ENCODE peak calls at places on chromosomes 5 and 9, in nine cellular contexts. One of them, this sample, is unnamed.

GRCh38 chr5:132010645-132011560 is 555 bp downstream of the ACSL6 start:
- DNase-seq in pancreas: peak; percentile 14
- DNase-seq in kidney: peak; percentile 65
- DNase-seq in CD8-positive, alpha-beta T cell: no peak
- DNase-seq in GM12865: no peak
- DNase-seq in endothelial cell: no peak
- DNase-seq in Peyer's patch: peak; percentile 46
- DNase-seq in breast epithelium: no peak
- DNase-seq in neural progenitor cell: peak; percentile 9
- DNase-seq in this sample: peak; percentile 48

GRCh38 chr5:71887680-71888079 is 168.6 kb downstream of the CARTPT start:
- DNase-seq in pancreas: no peak
- DNase-seq in kidney: no peak
- DNase-seq in CD8-positive, alpha-beta T cell: no peak
- DNase-seq in GM12865: peak; percentile 86
- DNase-seq in endothelial cell: no peak
- DNase-seq in Peyer's patch: no peak
- DNase-seq in breast epithelium: no peak
- DNase-seq in neural progenitor cell: peak; percentile 54
- DNase-seq in this sample: no peak

GRCh38 chr5:90557871-90558270 is 726 bp upstream of the ADGRV1 start:
- DNase-seq in pancreas: no peak
- DNase-seq in kidney: no peak
- DNase-seq in CD8-positive, alpha-beta T cell: no peak
- DNase-seq in GM12865: no peak
- DNase-seq in endothelial cell: no peak
- DNase-seq in Peyer's patch: no peak
- DNase-seq in breast epithelium: no peak
- DNase-seq in neural progenitor cell: no peak
- DNase-seq in this sample: no peak

GRCh38 chr5:178234753-178235599 is 2.4 kb upstream of the PHYKPL start:
- DNase-seq in pancreas: peak; percentile 54
- DNase-seq in kidney: peak; percentile 82
- DNase-seq in CD8-positive, alpha-beta T cell: peak; percentile 83
- DNase-seq in GM12865: peak; percentile 80
- DNase-seq in endothelial cell: peak; percentile 85
- DNase-seq in Peyer's patch: peak; percentile 81
- DNase-seq in breast epithelium: no peak
- DNase-seq in neural progenitor cell: peak; percentile 89
- DNase-seq in this sample: peak; percentile 81

GRCh38 chr5:151078490-151079262 is 2.2 kb downstream of the TNIP1 start:
- DNase-seq in pancreas: no peak
- DNase-seq in kidney: no peak
- DNase-seq in CD8-positive, alpha-beta T cell: peak; percentile 68
- DNase-seq in GM12865: peak; percentile 86
- DNase-seq in endothelial cell: no peak
- DNase-seq in Peyer's patch: peak; percentile 46
- DNase-seq in breast epithelium: no peak
- DNase-seq in neural progenitor cell: no peak
- DNase-seq in this sample: no peak

GRCh38 chr5:103669615-103670014 is 107.0 kb upstream of the NUDT12 start:
- DNase-seq in pancreas: no peak
- DNase-seq in kidney: no peak
- DNase-seq in CD8-positive, alpha-beta T cell: no peak
- DNase-seq in GM12865: no peak
- DNase-seq in endothelial cell: no peak
- DNase-seq in Peyer's patch: no peak
- DNase-seq in breast epithelium: no peak
- DNase-seq in neural progenitor cell: no peak
- DNase-seq in this sample: no peak

GRCh38 chr9:77864096-77864889 is 167.3 kb downstream of the GNAQ start:
- DNase-seq in pancreas: no peak
- DNase-seq in kidney: no peak
- DNase-seq in CD8-positive, alpha-beta T cell: no peak
- DNase-seq in GM12865: peak; percentile 51
- DNase-seq in endothelial cell: no peak
- DNase-seq in Peyer's patch: no peak
- DNase-seq in breast epithelium: no peak
- DNase-seq in neural progenitor cell: no peak
- DNase-seq in this sample: no peak

GRCh38 chr5:5221731-5222130 is 81.6 kb downstream of the ADAMTS16 start:
- DNase-seq in pancreas: no peak
- DNase-seq in kidney: no peak
- DNase-seq in CD8-positive, alpha-beta T cell: no peak
- DNase-seq in GM12865: no peak
- DNase-seq in endothelial cell: no peak
- DNase-seq in Peyer's patch: no peak
- DNase-seq in breast epithelium: no peak
- DNase-seq in neural progenitor cell: no peak
- DNase-seq in this sample: no peak

GRCh38 chr5:141691867-141692532 is 10.0 kb upstream of the ARAP3 start:
- DNase-seq in pancreas: peak; percentile 77
- DNase-seq in kidney: peak; percentile 94
- DNase-seq in CD8-positive, alpha-beta T cell: peak; percentile 86
- DNase-seq in GM12865: peak; percentile 81
- DNase-seq in endothelial cell: peak; percentile 97
- DNase-seq in Peyer's patch: peak; percentile 91
- DNase-seq in breast epithelium: peak; percentile 88
- DNase-seq in neural progenitor cell: peak; percentile 90
- DNase-seq in this sample: no peak

GRCh38 chr5:22852807-22853670 is at the start of gene CDH12:
- DNase-seq in pancreas: no peak
- DNase-seq in kidney: no peak
- DNase-seq in CD8-positive, alpha-beta T cell: no peak
- DNase-seq in GM12865: peak; percentile 0
- DNase-seq in endothelial cell: peak; percentile 52
- DNase-seq in Peyer's patch: no peak
- DNase-seq in breast epithelium: peak; percentile 43
- DNase-seq in neural progenitor cell: peak; percentile 77
- DNase-seq in this sample: no peak

GRCh38 chr5:32173394-32174010 is 617 bp downstream of the GOLPH3 start:
- DNase-seq in pancreas: peak; percentile 72
- DNase-seq in kidney: peak; percentile 86
- DNase-seq in CD8-positive, alpha-beta T cell: peak; percentile 41
- DNase-seq in GM12865: peak; percentile 60
- DNase-seq in endothelial cell: peak; percentile 22
- DNase-seq in Peyer's patch: peak; percentile 89
- DNase-seq in breast epithelium: peak; percentile 68
- DNase-seq in neural progenitor cell: peak; percentile 79
- DNase-seq in this sample: no peak

GRCh38 chr9:112378441-112379176 is 1.3 kb upstream of the HSDL2 start:
- DNase-seq in pancreas: no peak
- DNase-seq in kidney: no peak
- DNase-seq in CD8-positive, alpha-beta T cell: no peak
- DNase-seq in GM12865: peak; percentile 16
- DNase-seq in endothelial cell: no peak
- DNase-seq in Peyer's patch: peak; percentile 52
- DNase-seq in breast epithelium: no peak
- DNase-seq in neural progenitor cell: no peak
- DNase-seq in this sample: no peak

GRCh38 chr9:137456061-137456863 is 2.9 kb downstream of the NSMF start:
- DNase-seq in pancreas: no peak
- DNase-seq in kidney: peak; percentile 45
- DNase-seq in CD8-positive, alpha-beta T cell: no peak
- DNase-seq in GM12865: no peak
- DNase-seq in endothelial cell: no peak
- DNase-seq in Peyer's patch: peak; percentile 42
- DNase-seq in breast epithelium: no peak
- DNase-seq in neural progenitor cell: no peak
- DNase-seq in this sample: no peak

GRCh38 chr5:51380603-51381207 is 2.5 kb upstream of the ISL1 start:
- DNase-seq in pancreas: no peak
- DNase-seq in kidney: no peak
- DNase-seq in CD8-positive, alpha-beta T cell: no peak
- DNase-seq in GM12865: peak; percentile 19
- DNase-seq in endothelial cell: peak; percentile 33
- DNase-seq in Peyer's patch: no peak
- DNase-seq in breast epithelium: no peak
- DNase-seq in neural progenitor cell: peak; percentile 70
- DNase-seq in this sample: no peak

GRCh38 chr5:206406-206805 is 11.5 kb downstream of the CCDC127 start:
- DNase-seq in pancreas: no peak
- DNase-seq in kidney: peak; percentile 54
- DNase-seq in CD8-positive, alpha-beta T cell: no peak
- DNase-seq in GM12865: no peak
- DNase-seq in endothelial cell: no peak
- DNase-seq in Peyer's patch: no peak
- DNase-seq in breast epithelium: no peak
- DNase-seq in neural progenitor cell: no peak
- DNase-seq in this sample: no peak

GRCh38 chr9:35813434-35814105 is 1.3 kb downstream of the HINT2 start:
- DNase-seq in pancreas: no peak
- DNase-seq in kidney: no peak
- DNase-seq in CD8-positive, alpha-beta T cell: no peak
- DNase-seq in GM12865: peak; percentile 23
- DNase-seq in endothelial cell: no peak
- DNase-seq in Peyer's patch: no peak
- DNase-seq in breast epithelium: no peak
- DNase-seq in neural progenitor cell: peak; percentile 46
- DNase-seq in this sample: peak; percentile 39

GRCh38 chr5:77893225-77893860 is 117.2 kb upstream of the TBCA start:
- DNase-seq in pancreas: no peak
- DNase-seq in kidney: no peak
- DNase-seq in CD8-positive, alpha-beta T cell: no peak
- DNase-seq in GM12865: no peak
- DNase-seq in endothelial cell: no peak
- DNase-seq in Peyer's patch: no peak
- DNase-seq in breast epithelium: no peak
- DNase-seq in neural progenitor cell: no peak
- DNase-seq in this sample: no peak

GRCh38 chr5:158492850-158493249 is 606.9 kb downstream of the EBF1 start:
- DNase-seq in pancreas: no peak
- DNase-seq in kidney: no peak
- DNase-seq in CD8-positive, alpha-beta T cell: no peak
- DNase-seq in GM12865: no peak
- DNase-seq in endothelial cell: no peak
- DNase-seq in Peyer's patch: no peak
- DNase-seq in breast epithelium: no peak
- DNase-seq in neural progenitor cell: no peak
- DNase-seq in this sample: no peak

GRCh38 chr9:36008774-36009300 is 27.9 kb upstream of the RECK start:
- DNase-seq in pancreas: peak; percentile 46
- DNase-seq in kidney: no peak
- DNase-seq in CD8-positive, alpha-beta T cell: peak; percentile 68
- DNase-seq in GM12865: peak; percentile 81
- DNase-seq in endothelial cell: peak; percentile 70
- DNase-seq in Peyer's patch: peak; percentile 60
- DNase-seq in breast epithelium: peak; percentile 55
- DNase-seq in neural progenitor cell: peak; percentile 84
- DNase-seq in this sample: no peak

GRCh38 chr9:76521906-76522305 is 62.9 kb downstream of the GCNT1 start:
- DNase-seq in pancreas: no peak
- DNase-seq in kidney: no peak
- DNase-seq in CD8-positive, alpha-beta T cell: no peak
- DNase-seq in GM12865: no peak
- DNase-seq in endothelial cell: no peak
- DNase-seq in Peyer's patch: no peak
- DNase-seq in breast epithelium: no peak
- DNase-seq in neural progenitor cell: no peak
- DNase-seq in this sample: no peak

GRCh38 chr5:87877495-87877894 is 391.1 kb downstream of the TMEM161B start:
- DNase-seq in pancreas: no peak
- DNase-seq in kidney: no peak
- DNase-seq in CD8-positive, alpha-beta T cell: no peak
- DNase-seq in GM12865: no peak
- DNase-seq in endothelial cell: no peak
- DNase-seq in Peyer's patch: no peak
- DNase-seq in breast epithelium: no peak
- DNase-seq in neural progenitor cell: peak; percentile 57
- DNase-seq in this sample: no peak

GRCh38 chr9:91376239-91376638 is 14.5 kb upstream of the AUH start:
- DNase-seq in pancreas: no peak
- DNase-seq in kidney: no peak
- DNase-seq in CD8-positive, alpha-beta T cell: no peak
- DNase-seq in GM12865: no peak
- DNase-seq in endothelial cell: no peak
- DNase-seq in Peyer's patch: no peak
- DNase-seq in breast epithelium: no peak
- DNase-seq in neural progenitor cell: no peak
- DNase-seq in this sample: no peak

GRCh38 chr5:68055686-68056085 is 159.9 kb upstream of the PIK3R1 start:
- DNase-seq in pancreas: no peak
- DNase-seq in kidney: no peak
- DNase-seq in CD8-positive, alpha-beta T cell: no peak
- DNase-seq in GM12865: no peak
- DNase-seq in endothelial cell: no peak
- DNase-seq in Peyer's patch: no peak
- DNase-seq in breast epithelium: no peak
- DNase-seq in neural progenitor cell: no peak
- DNase-seq in this sample: no peak
- TF ChIP-seq CTCF in pancreas: no peak
- TF ChIP-seq CTCF in kidney: no peak
- TF ChIP-seq CTCF in CD8-positive, alpha-beta T cell: no peak
- TF ChIP-seq CTCF in GM12865: no peak
- TF ChIP-seq CTCF in endothelial cell: peak; percentile 63
- TF ChIP-seq CTCF in Peyer's patch: no peak
- TF ChIP-seq CTCF in breast epithelium: no peak
- TF ChIP-seq CTCF in neural progenitor cell: peak; percentile 30
- TF ChIP-seq CTCF in this sample: peak; percentile 12

GRCh38 chr5:98844865-98845264 is 71.4 kb downstream of the RGMB start:
- DNase-seq in pancreas: no peak
- DNase-seq in kidney: no peak
- DNase-seq in CD8-positive, alpha-beta T cell: no peak
- DNase-seq in GM12865: no peak
- DNase-seq in endothelial cell: no peak
- DNase-seq in Peyer's patch: no peak
- DNase-seq in breast epithelium: no peak
- DNase-seq in neural progenitor cell: no peak
- DNase-seq in this sample: no peak
- TF ChIP-seq CTCF in pancreas: no peak
- TF ChIP-seq CTCF in kidney: no peak
- TF ChIP-seq CTCF in CD8-positive, alpha-beta T cell: no peak
- TF ChIP-seq CTCF in GM12865: no peak
- TF ChIP-seq CTCF in endothelial cell: no peak
- TF ChIP-seq CTCF in Peyer's patch: no peak
- TF ChIP-seq CTCF in breast epithelium: no peak
- TF ChIP-seq CTCF in neural progenitor cell: no peak
- TF ChIP-seq CTCF in this sample: no peak

GRCh38 chr5:109479260-109479860 is 69.6 kb upstream of the PJA2 start:
- DNase-seq in pancreas: no peak
- DNase-seq in kidney: no peak
- DNase-seq in CD8-positive, alpha-beta T cell: no peak
- DNase-seq in GM12865: peak; percentile 12
- DNase-seq in endothelial cell: no peak
- DNase-seq in Peyer's patch: no peak
- DNase-seq in breast epithelium: no peak
- DNase-seq in neural progenitor cell: peak; percentile 5
- DNase-seq in this sample: no peak
- TF ChIP-seq CTCF in pancreas: no peak
- TF ChIP-seq CTCF in kidney: peak; percentile 7
- TF ChIP-seq CTCF in CD8-positive, alpha-beta T cell: peak; percentile 37
- TF ChIP-seq CTCF in GM12865: peak; percentile 25
- TF ChIP-seq CTCF in endothelial cell: peak; percentile 52
- TF ChIP-seq CTCF in Peyer's patch: peak; percentile 40
- TF ChIP-seq CTCF in breast epithelium: no peak
- TF ChIP-seq CTCF in neural progenitor cell: peak; percentile 72
- TF ChIP-seq CTCF in this sample: peak; percentile 86

DNA sequence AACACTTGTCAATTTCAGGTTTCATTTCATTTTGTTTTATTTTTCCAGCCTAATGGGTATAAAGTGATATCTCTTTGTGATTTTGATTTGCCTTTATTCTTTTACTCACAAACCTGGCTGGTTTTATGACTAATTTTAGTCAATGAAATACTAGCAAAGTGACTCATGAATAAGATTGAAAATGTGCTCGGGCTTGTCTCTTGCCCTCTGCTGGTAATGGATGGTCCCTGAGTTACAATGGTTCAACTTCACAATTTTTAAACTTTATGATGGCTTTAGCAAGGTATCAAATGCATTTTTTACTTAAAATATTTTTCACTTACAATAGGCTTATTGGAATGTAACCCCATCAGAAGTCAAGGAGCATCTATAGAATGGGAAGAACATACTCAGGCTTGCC is 431.4 kb upstream of the CCNG1 start:
- DNase-seq in pancreas: no peak
- DNase-seq in kidney: no peak
- DNase-seq in CD8-positive, alpha-beta T cell: no peak
- DNase-seq in GM12865: no peak
- DNase-seq in endothelial cell: no peak
- DNase-seq in Peyer's patch: no peak
- DNase-seq in breast epithelium: no peak
- DNase-seq in neural progenitor cell: no peak
- DNase-seq in this sample: no peak
- TF ChIP-seq CTCF in pancreas: no peak
- TF ChIP-seq CTCF in kidney: no peak
- TF ChIP-seq CTCF in CD8-positive, alpha-beta T cell: no peak
- TF ChIP-seq CTCF in GM12865: no peak
- TF ChIP-seq CTCF in endothelial cell: no peak
- TF ChIP-seq CTCF in Peyer's patch: no peak
- TF ChIP-seq CTCF in breast epithelium: no peak
- TF ChIP-seq CTCF in neural progenitor cell: peak; percentile 47
- TF ChIP-seq CTCF in this sample: no peak

This sample was measured in chondrocyte.